ENCODE peak calls at places on chromosomes 12 and 14, in six cellular contexts. U, Q, Y, X, A and T are unnamed samples.

GRCh38 chr14:55540847-55541773 is 38.9 kb upstream of the KTN1 start:
- DNase-seq in U (no peak), Q (no peak), Y (no peak), X (no peak), A (peak; percentile 34), T (no peak)

GRCh38 chr12:130705174-130705880 is 10.8 kb downstream of the RIMBP2 start:
- DNase-seq in U (no peak), Q (no peak), Y (no peak), X (peak; percentile 34), A (no peak), T (no peak)

GRCh38 chr12:121110211-121110940 is 22.3 kb upstream of the P2RX7 start:
- DNase-seq in U (no peak), Q (peak; percentile 37), Y (peak; percentile 92), X (peak; percentile 79), A (peak; percentile 81), T (peak; percentile 77)

GRCh38 chr12:30853561-30854133 is 72.9 kb upstream of the TSPAN11 start:
- DNase-seq in U (no peak), Q (no peak), Y (no peak), X (no peak), A (no peak), T (no peak)

GRCh38 chr12:92927055-92927435 is 2.0 kb downstream of the EEA1 start:
- DNase-seq in U (no peak), Q (no peak), Y (peak; percentile 53), X (no peak), A (peak; percentile 62), T (peak; percentile 86)

GRCh38 chr14:101235042-101235871 is 326.0 kb upstream of the DIO3 start:
- DNase-seq in U (peak; percentile 71), Q (no peak), Y (peak; percentile 43), X (peak; percentile 77), A (peak; percentile 34), T (peak; percentile 73)

GRCh38 chr14:104877806-104878550 is 12.9 kb downstream of the CEP170B start:
- DNase-seq in U (no peak), Q (no peak), Y (no peak), X (no peak), A (no peak), T (no peak)

GRCh38 chr14:89720076-89720687 is 234.3 kb downstream of the EFCAB11 start:
- DNase-seq in U (no peak), Q (no peak), Y (no peak), X (no peak), A (no peak), T (no peak)

GRCh38 chr14:72825486-72825885 is 68.4 kb downstream of the DPF3 start:
- DNase-seq in U (no peak), Q (no peak), Y (no peak), X (no peak), A (no peak), T (peak; percentile 5)

GRCh38 chr12:15830538-15830937 is 41.4 kb upstream of the EPS8 start:
- DNase-seq in U (no peak), Q (no peak), Y (no peak), X (no peak), A (peak; percentile 65), T (no peak)